ENCODE peak calls at places on chromosomes 7 and 10, in eight cellular contexts. T is tibial artery, G is LoVo, D is mesothelial cell of epicardium, H is anterior cingulate cortex, E is left colon, N is NCI-H2029 treated with DMSO at 0.1 percent for 48 hours, M is GM20000. A is an unnamed sample.

GRCh38 chr10:76086571-76087260 is 655.3 kb downstream of the LRMDA start:
- DNase-seq in T (peak), G (no peak), D (no peak), H (no peak), E (peak), N (no peak), M (peak), A (no peak)

GRCh38 chr7:80335473-80336232 is 176.2 kb downstream of the GNAT3 start:
- DNase-seq in T (no peak), G (peak), D (no peak), H (no peak), E (no peak), N (peak), M (no peak), A (no peak)

GRCh38 chr10:78339251-78339650 is 305.6 kb downstream of the RPS24 start:
- DNase-seq in T (no peak), G (no peak), D (no peak), H (peak), E (no peak), N (no peak), M (no peak), A (no peak)

GRCh38 chr7:142476077-142476476 is 218.2 kb upstream of the PRSS58 start:
- DNase-seq in T (no peak), G (no peak), D (no peak), H (no peak), E (no peak), N (no peak), M (no peak), A (no peak)

GRCh38 chr7:22179442-22179879 is 177.5 kb downstream of the RAPGEF5 start:
- DNase-seq in T (no peak), G (no peak), D (no peak), H (no peak), E (no peak), N (no peak), M (no peak), A (no peak)

GRCh38 chr10:79021948-79022499 is 46.7 kb upstream of the ZMIZ1 start:
- DNase-seq in T (no peak), G (no peak), D (no peak), H (no peak), E (no peak), N (no peak), M (no peak), A (no peak)

GRCh38 chr10:6465854-6466524 is 114.1 kb downstream of the PRKCQ start:
- DNase-seq in T (no peak), G (no peak), D (no peak), H (no peak), E (no peak), N (no peak), M (no peak), A (no peak)

GRCh38 chr10:15313034-15313433 is 58.1 kb downstream of the FAM171A1 start:
- DNase-seq in T (no peak), G (no peak), D (no peak), H (peak), E (no peak), N (no peak), M (no peak), A (no peak)

GRCh38 chr7:116139007-116139406 is 71.3 kb upstream of the TES start:
- DNase-seq in T (no peak), G (no peak), D (no peak), H (peak), E (no peak), N (no peak), M (no peak), A (no peak)